ENCODE peak calls at places on chromosomes 3 and 15, in eight cellular contexts. One of them, this sample, is unnamed.

GRCh38 chr3:100155105-100155504 is 40.8 kb upstream of the FILIP1L start:
- DNase-seq in K562: no peak
- DNase-seq in right lobe of liver: no peak
- DNase-seq in AG10803: peak
- DNase-seq in tibial artery: no peak
- DNase-seq in uterus: no peak
- DNase-seq in fibroblast of mammary gland: peak
- DNase-seq in hepatocyte: no peak
- DNase-seq in this sample: no peak

GRCh38 chr3:157351981-157352380 is 84.7 kb upstream of the PTX3 start:
- DNase-seq in K562: no peak
- DNase-seq in right lobe of liver: no peak
- DNase-seq in AG10803: no peak
- DNase-seq in tibial artery: no peak
- DNase-seq in uterus: no peak
- DNase-seq in fibroblast of mammary gland: no peak
- DNase-seq in hepatocyte: no peak
- DNase-seq in this sample: no peak

GRCh38 chr3:56975562-56975961 is 84.9 kb upstream of the SPATA12 start:
- DNase-seq in K562: no peak
- DNase-seq in right lobe of liver: no peak
- DNase-seq in AG10803: peak
- DNase-seq in tibial artery: no peak
- DNase-seq in uterus: peak
- DNase-seq in fibroblast of mammary gland: peak
- DNase-seq in hepatocyte: peak
- DNase-seq in this sample: no peak

GRCh38 chr3:2727566-2728318 is 382.4 kb downstream of the IL5RA start:
- DNase-seq in K562: no peak
- DNase-seq in right lobe of liver: no peak
- DNase-seq in AG10803: no peak
- DNase-seq in tibial artery: no peak
- DNase-seq in uterus: no peak
- DNase-seq in fibroblast of mammary gland: no peak
- DNase-seq in hepatocyte: no peak
- DNase-seq in this sample: no peak

GRCh38 chr3:9770276-9770812 is 597 bp upstream of the CAMK1 start:
- DNase-seq in K562: no peak
- DNase-seq in right lobe of liver: peak
- DNase-seq in AG10803: peak
- DNase-seq in tibial artery: peak
- DNase-seq in uterus: peak
- DNase-seq in fibroblast of mammary gland: peak
- DNase-seq in hepatocyte: peak
- DNase-seq in this sample: no peak

GRCh38 chr3:79297242-79297641 is 470.6 kb downstream of the ROBO1 start:
- DNase-seq in K562: no peak
- DNase-seq in right lobe of liver: no peak
- DNase-seq in AG10803: peak
- DNase-seq in tibial artery: no peak
- DNase-seq in uterus: no peak
- DNase-seq in fibroblast of mammary gland: peak
- DNase-seq in hepatocyte: no peak
- DNase-seq in this sample: peak

GRCh38 chr15:62391565-62392262 is 226.6 kb upstream of the C2CD4B start:
- DNase-seq in K562: peak
- DNase-seq in right lobe of liver: peak
- DNase-seq in AG10803: peak
- DNase-seq in tibial artery: peak
- DNase-seq in uterus: peak
- DNase-seq in fibroblast of mammary gland: peak
- DNase-seq in hepatocyte: peak
- DNase-seq in this sample: no peak

GRCh38 chr3:36707623-36708409 is 56.5 kb downstream of the DCLK3 start:
- DNase-seq in K562: peak
- DNase-seq in right lobe of liver: no peak
- DNase-seq in AG10803: peak
- DNase-seq in tibial artery: no peak
- DNase-seq in uterus: no peak
- DNase-seq in fibroblast of mammary gland: peak
- DNase-seq in hepatocyte: no peak
- DNase-seq in this sample: peak

GRCh38 chr3:189298469-189299375 is 127.0 kb downstream of the TPRG1 start:
- DNase-seq in K562: no peak
- DNase-seq in right lobe of liver: no peak
- DNase-seq in AG10803: peak
- DNase-seq in tibial artery: no peak
- DNase-seq in uterus: no peak
- DNase-seq in fibroblast of mammary gland: peak
- DNase-seq in hepatocyte: no peak
- DNase-seq in this sample: no peak

GRCh38 chr15:43102181-43102580 is 3.7 kb downstream of the UBR1 start:
- DNase-seq in K562: no peak
- DNase-seq in right lobe of liver: no peak
- DNase-seq in AG10803: no peak
- DNase-seq in tibial artery: no peak
- DNase-seq in uterus: no peak
- DNase-seq in fibroblast of mammary gland: peak
- DNase-seq in hepatocyte: no peak
- DNase-seq in this sample: no peak

GRCh38 chr3:134232146-134232545 is 18.5 kb downstream of the RYK start:
- DNase-seq in K562: no peak
- DNase-seq in right lobe of liver: no peak
- DNase-seq in AG10803: peak
- DNase-seq in tibial artery: no peak
- DNase-seq in uterus: no peak
- DNase-seq in fibroblast of mammary gland: peak
- DNase-seq in hepatocyte: no peak
- DNase-seq in this sample: no peak

GRCh38 chr15:66184936-66185790 is 68.4 kb downstream of the MEGF11 start:
- DNase-seq in K562: no peak
- DNase-seq in right lobe of liver: no peak
- DNase-seq in AG10803: no peak
- DNase-seq in tibial artery: no peak
- DNase-seq in uterus: no peak
- DNase-seq in fibroblast of mammary gland: no peak
- DNase-seq in hepatocyte: no peak
- DNase-seq in this sample: no peak

GRCh38 chr3:152779649-152780048 is 55.3 kb upstream of the P2RY1 start:
- DNase-seq in K562: no peak
- DNase-seq in right lobe of liver: no peak
- DNase-seq in AG10803: peak
- DNase-seq in tibial artery: no peak
- DNase-seq in uterus: no peak
- DNase-seq in fibroblast of mammary gland: peak
- DNase-seq in hepatocyte: no peak
- DNase-seq in this sample: no peak

GRCh38 chr3:141242722-141243092 is 11.1 kb downstream of the PXYLP1 start:
- DNase-seq in K562: no peak
- DNase-seq in right lobe of liver: no peak
- DNase-seq in AG10803: no peak
- DNase-seq in tibial artery: no peak
- DNase-seq in uterus: no peak
- DNase-seq in fibroblast of mammary gland: no peak
- DNase-seq in hepatocyte: no peak
- DNase-seq in this sample: no peak

GRCh38 chr3:71547254-71548198 is 36.0 kb downstream of the FOXP1 start:
- DNase-seq in K562: peak
- DNase-seq in right lobe of liver: peak
- DNase-seq in AG10803: peak
- DNase-seq in tibial artery: no peak
- DNase-seq in uterus: no peak
- DNase-seq in fibroblast of mammary gland: peak
- DNase-seq in hepatocyte: peak
- DNase-seq in this sample: no peak

DNA sequence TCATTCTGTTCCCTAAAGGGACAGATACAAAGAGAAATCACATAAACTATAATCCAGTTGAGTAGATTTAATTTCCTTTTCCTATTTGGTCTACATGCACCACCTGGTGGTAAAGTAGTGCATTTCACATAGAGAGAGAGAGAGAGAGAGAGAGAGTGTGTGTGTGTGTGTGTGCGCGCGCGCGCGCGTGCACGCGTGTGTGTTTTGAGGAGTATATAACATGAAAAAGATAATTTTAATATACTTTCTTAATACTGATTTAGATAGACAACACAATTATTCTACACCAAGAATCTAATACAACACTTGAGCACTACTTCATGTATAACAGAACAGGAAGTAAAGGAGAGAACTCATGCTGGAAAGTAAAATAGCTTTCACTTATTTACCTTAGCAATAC is 1.1 kb upstream of the FGF7 start:
- DNase-seq in K562: peak
- DNase-seq in right lobe of liver: no peak
- DNase-seq in AG10803: peak
- DNase-seq in tibial artery: peak
- DNase-seq in uterus: peak
- DNase-seq in fibroblast of mammary gland: peak
- DNase-seq in hepatocyte: peak
- DNase-seq in this sample: no peak
- H3K4me3 ChIP-seq in K562: no peak
- H3K4me3 ChIP-seq in right lobe of liver: peak
- H3K4me3 ChIP-seq in AG10803: peak
- H3K4me3 ChIP-seq in tibial artery: peak
- H3K4me3 ChIP-seq in uterus: peak
- H3K4me3 ChIP-seq in fibroblast of mammary gland: no peak
- H3K4me3 ChIP-seq in hepatocyte: no peak
- H3K4me3 ChIP-seq in this sample: no peak

DNA sequence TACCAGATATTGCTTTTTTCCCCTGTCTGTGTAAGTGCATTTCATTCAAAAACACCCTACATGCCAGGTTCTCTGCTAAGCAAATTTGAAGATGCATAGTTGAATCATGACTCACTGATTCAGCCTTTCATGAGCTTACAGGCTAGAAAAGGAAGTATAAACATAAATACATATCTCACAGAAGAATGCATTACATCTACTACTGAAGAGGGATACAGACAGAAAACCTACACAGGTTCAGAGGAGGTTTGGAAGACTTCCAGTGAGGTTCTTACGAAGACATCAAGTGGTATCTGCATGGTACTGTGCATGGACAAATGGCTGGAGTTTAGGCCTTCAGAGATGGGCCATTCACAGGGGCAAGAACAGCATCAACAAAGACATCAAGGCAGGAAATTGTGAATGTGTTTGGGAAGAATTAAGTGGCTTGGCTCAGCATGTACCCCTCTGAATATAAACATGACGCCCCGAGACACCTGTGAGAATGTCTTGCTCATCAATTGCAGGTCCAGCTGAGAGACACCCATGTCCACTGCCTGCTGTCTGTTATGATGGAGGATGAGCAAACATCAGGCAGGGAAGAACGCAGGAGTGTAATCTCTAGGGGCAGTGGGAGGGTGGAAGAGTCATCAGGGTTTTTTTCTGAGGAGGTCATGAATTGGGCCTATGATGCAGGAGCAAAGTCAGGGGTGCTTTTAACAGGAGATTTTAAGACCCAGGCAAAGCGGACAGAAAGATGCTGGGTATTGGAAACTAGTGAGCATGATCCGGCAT is 105.1 kb upstream of the GALNT15 start:
- DNase-seq in K562: no peak
- DNase-seq in right lobe of liver: no peak
- DNase-seq in AG10803: peak
- DNase-seq in tibial artery: no peak
- DNase-seq in uterus: no peak
- DNase-seq in fibroblast of mammary gland: peak
- DNase-seq in hepatocyte: peak
- DNase-seq in this sample: peak
- TF ChIP-seq CTCF in K562: no peak
- TF ChIP-seq CTCF in right lobe of liver: no peak
- TF ChIP-seq CTCF in AG10803: no peak
- TF ChIP-seq CTCF in tibial artery: no peak
- TF ChIP-seq CTCF in uterus: no peak
- TF ChIP-seq CTCF in fibroblast of mammary gland: no peak
- TF ChIP-seq CTCF in hepatocyte: no peak
- TF ChIP-seq CTCF in this sample: no peak

DNA sequence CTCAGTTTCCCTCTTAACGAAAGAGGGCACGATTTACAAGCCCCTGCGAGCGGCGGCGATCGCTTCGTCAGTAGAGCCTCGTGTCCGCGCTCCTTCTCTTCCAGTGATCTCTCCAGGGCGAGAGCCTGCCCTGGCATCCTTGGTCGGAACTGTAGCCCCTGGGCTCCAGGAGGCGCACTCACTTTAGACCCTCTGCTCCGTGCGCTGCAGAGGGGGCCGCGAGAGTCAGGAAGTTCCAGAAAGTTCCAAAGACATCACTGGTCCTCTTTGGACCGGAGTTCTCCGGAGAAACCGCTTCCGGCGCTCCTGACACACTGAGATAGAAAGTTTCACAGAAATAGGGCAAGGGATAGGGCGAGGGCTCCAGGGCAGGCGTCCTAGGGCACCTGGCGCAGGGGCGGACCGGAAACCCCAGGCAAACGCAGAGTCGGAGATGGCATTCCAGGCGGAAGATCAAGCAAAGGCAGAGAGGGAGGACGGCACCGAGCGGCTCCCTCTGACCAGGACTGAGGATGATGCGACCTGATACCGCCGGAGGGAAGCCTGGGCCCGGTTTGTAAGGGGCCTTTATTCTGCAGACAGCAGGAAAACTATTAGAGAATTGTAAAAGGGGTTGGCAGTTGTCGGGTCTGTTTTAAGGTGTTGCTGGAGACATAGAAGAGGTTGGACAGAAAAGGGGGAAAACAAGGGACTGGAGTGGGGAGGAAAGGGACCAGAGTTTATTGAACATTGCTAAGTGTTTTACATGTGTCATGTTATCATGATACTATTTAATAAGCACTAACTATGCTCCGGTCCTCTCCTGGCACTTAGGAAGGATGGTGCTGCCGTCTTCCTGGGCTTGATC is 1.3 kb upstream of the CPEB1 start:
- DNase-seq in K562: no peak
- DNase-seq in right lobe of liver: no peak
- DNase-seq in AG10803: peak
- DNase-seq in tibial artery: no peak
- DNase-seq in uterus: peak
- DNase-seq in fibroblast of mammary gland: no peak
- DNase-seq in hepatocyte: no peak
- DNase-seq in this sample: no peak
- H3K4me3 ChIP-seq in K562: peak
- H3K4me3 ChIP-seq in right lobe of liver: peak
- H3K4me3 ChIP-seq in AG10803: peak
- H3K4me3 ChIP-seq in tibial artery: peak
- H3K4me3 ChIP-seq in uterus: peak
- H3K4me3 ChIP-seq in fibroblast of mammary gland: no peak
- H3K4me3 ChIP-seq in hepatocyte: no peak
- H3K4me3 ChIP-seq in this sample: peak

GRCh38 chr3:162489853-162490252 is 993.2 kb downstream of the OTOL1 start:
- DNase-seq in K562: no peak
- DNase-seq in right lobe of liver: no peak
- DNase-seq in AG10803: peak
- DNase-seq in tibial artery: no peak
- DNase-seq in uterus: no peak
- DNase-seq in fibroblast of mammary gland: no peak
- DNase-seq in hepatocyte: no peak
- DNase-seq in this sample: no peak

GRCh38 chr3:162492446-162493081 is 996.0 kb downstream of the OTOL1 start:
- DNase-seq in K562: no peak
- DNase-seq in right lobe of liver: no peak
- DNase-seq in AG10803: peak
- DNase-seq in tibial artery: no peak
- DNase-seq in uterus: no peak
- DNase-seq in fibroblast of mammary gland: peak
- DNase-seq in hepatocyte: no peak
- DNase-seq in this sample: peak

GRCh38 chr3:162491957-162492356 is 995.3 kb downstream of the OTOL1 start:
- DNase-seq in K562: no peak
- DNase-seq in right lobe of liver: no peak
- DNase-seq in AG10803: peak
- DNase-seq in tibial artery: no peak
- DNase-seq in uterus: no peak
- DNase-seq in fibroblast of mammary gland: peak
- DNase-seq in hepatocyte: no peak
- DNase-seq in this sample: no peak

GRCh38 chr3:162487138-162487537 is 990.5 kb downstream of the OTOL1 start:
- DNase-seq in K562: no peak
- DNase-seq in right lobe of liver: no peak
- DNase-seq in AG10803: no peak
- DNase-seq in tibial artery: no peak
- DNase-seq in uterus: no peak
- DNase-seq in fibroblast of mammary gland: peak
- DNase-seq in hepatocyte: no peak
- DNase-seq in this sample: no peak
- TF ChIP-seq CTCF in K562: no peak
- TF ChIP-seq CTCF in right lobe of liver: no peak
- TF ChIP-seq CTCF in AG10803: no peak
- TF ChIP-seq CTCF in tibial artery: no peak
- TF ChIP-seq CTCF in uterus: no peak
- TF ChIP-seq CTCF in fibroblast of mammary gland: no peak
- TF ChIP-seq CTCF in hepatocyte: no peak
- TF ChIP-seq CTCF in this sample: no peak

This sample was measured in AG04449.